ENCODE peak calls at places on chromosomes 6 and 20, in nine cellular contexts. I, A, Z, G, H, L, U, F and V are unnamed samples.

GRCh38 chr6:78916411-78916810 is 49.1 kb downstream of the IRAK1BP1 start:
- DNase-seq in I (no peak), A (no peak), Z (no peak), G (no peak), H (no peak), L (no peak), U (no peak), F (no peak), V (no peak)

GRCh38 chr20:32685541-32686529 is 12.1 kb upstream of the C20orf203 start:
- DNase-seq in I (no peak), A (no peak), Z (peak; percentile 82), G (no peak), H (no peak), L (no peak), U (no peak), F (no peak), V (peak; percentile 98)

GRCh38 chr6:77822265-77822664 is 169.4 kb downstream of the MEI4 start:
- DNase-seq in I (no peak), A (no peak), Z (no peak), G (no peak), H (no peak), L (no peak), U (no peak), F (no peak), V (no peak)

GRCh38 chr6:89999154-89999553 is 104.9 kb downstream of the GJA10 start:
- DNase-seq in I (no peak), A (no peak), Z (no peak), G (no peak), H (no peak), L (no peak), U (peak; percentile 50), F (no peak), V (no peak)

GRCh38 chr6:93684339-93684738 is 265.0 kb upstream of the EPHA7 start:
- DNase-seq in I (no peak), A (no peak), Z (no peak), G (no peak), H (no peak), L (no peak), U (no peak), F (no peak), V (no peak)

GRCh38 chr6:30556714-30556963 is 350 bp upstream of the GNL1 start:
- DNase-seq in I (peak; percentile 90), A (peak; percentile 77), Z (no peak), G (peak; percentile 53), H (no peak), L (no peak), U (peak; percentile 91), F (peak; percentile 92), V (no peak)

GRCh38 chr6:95197590-95197989 is 379.7 kb upstream of the MANEA start:
- DNase-seq in I (no peak), A (no peak), Z (no peak), G (no peak), H (no peak), L (no peak), U (no peak), F (no peak), V (no peak)

GRCh38 chr6:46746691-46747090 is at the start of gene ANKRD66:
- DNase-seq in I (no peak), A (no peak), Z (no peak), G (no peak), H (no peak), L (no peak), U (no peak), F (no peak), V (no peak)

GRCh38 chr20:48223715-48224114 is 438.4 kb upstream of the SULF2 start:
- DNase-seq in I (no peak), A (no peak), Z (no peak), G (no peak), H (no peak), L (no peak), U (no peak), F (no peak), V (no peak)

GRCh38 chr6:48474764-48475674 is 364.0 kb upstream of the PTCHD4 start:
- DNase-seq in I (no peak), A (no peak), Z (no peak), G (no peak), H (no peak), L (no peak), U (no peak), F (no peak), V (no peak)

GRCh38 chr20:57717797-57718196 is 8.0 kb upstream of the PMEPA1 start:
- DNase-seq in I (no peak), A (no peak), Z (no peak), G (no peak), H (no peak), L (no peak), U (no peak), F (no peak), V (no peak)

GRCh38 chr20:50625986-50626677 is 65.2 kb downstream of the RIPOR3 start:
- DNase-seq in I (peak; percentile 71), A (no peak), Z (no peak), G (no peak), H (no peak), L (no peak), U (peak; percentile 49), F (no peak), V (peak; percentile 79)

GRCh38 chr20:56872620-56873458 is 243.7 kb downstream of the TFAP2C start:
- DNase-seq in I (no peak), A (no peak), Z (no peak), G (no peak), H (no peak), L (no peak), U (no peak), F (no peak), V (peak; percentile 30)

GRCh38 chr6:36330366-36330765 is 6.3 kb downstream of the BNIP5 start:
- DNase-seq in I (no peak), A (no peak), Z (no peak), G (no peak), H (no peak), L (no peak), U (no peak), F (no peak), V (no peak)

GRCh38 chr6:14270925-14271791 is 153.6 kb downstream of the CD83 start:
- DNase-seq in I (no peak), A (no peak), Z (peak; percentile 25), G (no peak), H (no peak), L (no peak), U (peak; percentile 77), F (peak; percentile 21), V (peak; percentile 43)

GRCh38 chr6:22892452-22892851 is 323.1 kb downstream of the HDGFL1 start:
- DNase-seq in I (no peak), A (no peak), Z (peak; percentile 95), G (no peak), H (no peak), L (no peak), U (no peak), F (no peak), V (no peak)

GRCh38 chr6:12049165-12049564 is 37.1 kb downstream of the HIVEP1 start:
- DNase-seq in I (no peak), A (no peak), Z (no peak), G (no peak), H (no peak), L (no peak), U (no peak), F (peak; percentile 13), V (no peak)

GRCh38 chr6:53301801-53302537 is 46.8 kb downstream of the ELOVL5 start:
- DNase-seq in I (no peak), A (no peak), Z (no peak), G (no peak), H (no peak), L (no peak), U (no peak), F (no peak), V (no peak)

GRCh38 chr6:158536891-158537798 is 22.7 kb upstream of the TMEM181 start:
- DNase-seq in I (peak; percentile 84), A (no peak), Z (no peak), G (peak; percentile 48), H (no peak), L (no peak), U (peak; percentile 27), F (no peak), V (no peak)

GRCh38 chr20:3751664-3752385 is 15.7 kb downstream of the ADISSP start:
- DNase-seq in I (peak; percentile 58), A (peak; percentile 45), Z (no peak), G (no peak), H (no peak), L (no peak), U (peak; percentile 67), F (peak; percentile 59), V (no peak)

GRCh38 chr6:25866011-25866410 is 8.0 kb downstream of the SLC17A3 start:
- DNase-seq in I (no peak), A (no peak), Z (no peak), G (no peak), H (no peak), L (no peak), U (no peak), F (no peak), V (peak; percentile 19)

GRCh38 chr20:62197321-62197720 is 14.5 kb downstream of the MTG2 start:
- DNase-seq in I (no peak), A (no peak), Z (no peak), G (no peak), H (no peak), L (no peak), U (no peak), F (no peak), V (no peak)

GRCh38 chr6:132400641-132401119 is 595 bp downstream of the MOXD1 start:
- DNase-seq in I (peak; percentile 15), A (no peak), Z (no peak), G (no peak), H (no peak), L (no peak), U (no peak), F (no peak), V (no peak)